ENCODE peak calls at places on chromosomes 11 and 22, in seven cellular contexts. D is HCT116, S is lower lobe of right lung, G is breast epithelium, E is psoas muscle, B is tibial nerve, J is PC-9. I is an unnamed sample. For H3K36me3, the result is how much of the 10 kb centered on the place peaks cover.

GRCh38 chr11:71452354-71453020 is 516 bp upstream of the NADSYN1 start:
- DNase-seq in D (no peak), S (peak), G (no peak), E (peak), B (no peak), J (peak), I (no peak)

GRCh38 chr11:12864316-12865156 is 144.6 kb upstream of the RASSF10 start:
- DNase-seq in D (no peak), S (no peak), G (no peak), E (no peak), B (no peak), J (peak), I (no peak)

GRCh38 chr11:6468712-6469495 is 4.8 kb downstream of the TRIM3 start:
- DNase-seq in D (peak), S (peak), G (peak), E (peak), B (peak), J (no peak), I (peak)

GRCh38 chr11:47269002-47269828 is 718 bp upstream of the MADD start:
- DNase-seq in D (peak), S (peak), G (peak), E (peak), B (peak), J (peak), I (peak)

GRCh38 chr11:62461740-62462522 is 43.1 kb downstream of the SCGB1A1 start:
- DNase-seq in D (no peak), S (no peak), G (no peak), E (no peak), B (no peak), J (no peak), I (no peak)

GRCh38 chr11:36478700-36479329 is 31.3 kb downstream of the TRAF6 start:
- DNase-seq in D (peak), S (no peak), G (no peak), E (no peak), B (no peak), J (peak), I (no peak)

GRCh38 chr11:35911013-35911412 is 32.8 kb upstream of the LDLRAD3 start:
- DNase-seq in D (no peak), S (no peak), G (no peak), E (no peak), B (no peak), J (no peak), I (no peak)

GRCh38 chr22:30400159-30400558 is 3.3 kb downstream of the SEC14L2 start:
- DNase-seq in D (no peak), S (no peak), G (no peak), E (no peak), B (no peak), J (no peak), I (no peak)

GRCh38 chr11:42077794-42078193 is 618.3 kb upstream of the LRRC4C start:
- DNase-seq in D (no peak), S (no peak), G (no peak), E (no peak), B (no peak), J (no peak), I (no peak)

GRCh38 chr11:43748095-43748494 is 67.6 kb downstream of the HSD17B12 start:
- DNase-seq in D (no peak), S (no peak), G (no peak), E (no peak), B (no peak), J (no peak), I (no peak)

GRCh38 chr11:65288706-65289536 is 25.7 kb upstream of the CDC42EP2 start:
- DNase-seq in D (no peak), S (no peak), G (no peak), E (peak), B (peak), J (no peak), I (no peak)

GRCh38 chr11:83057721-83058120 is 14.0 kb downstream of the RAB30 start:
- DNase-seq in D (no peak), S (no peak), G (no peak), E (no peak), B (no peak), J (no peak), I (no peak)

GRCh38 chr11:92376146-92376599 is 151.6 kb downstream of the FAT3 start:
- DNase-seq in D (no peak), S (no peak), G (no peak), E (no peak), B (no peak), J (no peak), I (no peak)

GRCh38 chr11:62017878-62018642 is 50.6 kb upstream of the FTH1 start:
- DNase-seq in D (no peak), S (peak), G (no peak), E (no peak), B (no peak), J (no peak), I (no peak)

GRCh38 chr11:45354976-45355705 is 69.0 kb upstream of the SYT13 start:
- DNase-seq in D (no peak), S (peak), G (peak), E (peak), B (peak), J (no peak), I (peak)

GRCh38 chr11:613369-613968 is 2.3 kb downstream of the IRF7 start:
- DNase-seq in D (peak), S (peak), G (peak), E (peak), B (peak), J (peak), I (peak)

GRCh38 chr11:121416909-121417567 is 35.1 kb upstream of the SORL1 start:
- DNase-seq in D (no peak), S (peak), G (peak), E (peak), B (peak), J (peak), I (peak)

GRCh38 chr11:122751298-122752070 is 86.8 kb upstream of the CRTAM start:
- DNase-seq in D (no peak), S (no peak), G (no peak), E (no peak), B (no peak), J (no peak), I (no peak)

GRCh38 chr11:130720232-130720787 is 196.0 kb downstream of the SNX19 start:
- DNase-seq in D (no peak), S (no peak), G (no peak), E (no peak), B (no peak), J (no peak), I (no peak)

GRCh38 chr11:8713760-8714159 is 31.2 kb downstream of the RPL27A start:
- DNase-seq in D (no peak), S (no peak), G (no peak), E (no peak), B (no peak), J (no peak), I (no peak)

GRCh38 chr11:65381721-65382035 is 768 bp downstream of the SLC25A45 start:
- DNase-seq in D (peak), S (peak), G (no peak), E (no peak), B (peak), J (no peak), I (no peak)

GRCh38 chr11:17766590-17766989 is 32.0 kb downstream of the KCNC1 start:
- DNase-seq in D (peak), S (no peak), G (no peak), E (peak), B (no peak), J (no peak), I (peak)
- TF ChIP-seq CTCF in D (peak), S (no peak), G (no peak), E (no peak), B (no peak), J (peak), I (no peak)

GRCh38 chr11:10937416-10937815 is 79.6 kb upstream of the ZBED5 start:
- DNase-seq in D (no peak), S (no peak), G (no peak), E (no peak), B (no peak), J (no peak), I (no peak)
- H3K36me3 ChIP-seq in D (under half), S (under half), G (under half), E (under half), B (under half), J (under half), I (under half)

GRCh38 chr11:93622043-93622442 is 39.4 kb upstream of the CEP295 start:
- DNase-seq in D (no peak), S (no peak), G (no peak), E (no peak), B (no peak), J (no peak), I (no peak)
- TF ChIP-seq CTCF in D (peak), S (no peak), G (no peak), E (peak), B (no peak), J (no peak), I (no peak)

DNA sequence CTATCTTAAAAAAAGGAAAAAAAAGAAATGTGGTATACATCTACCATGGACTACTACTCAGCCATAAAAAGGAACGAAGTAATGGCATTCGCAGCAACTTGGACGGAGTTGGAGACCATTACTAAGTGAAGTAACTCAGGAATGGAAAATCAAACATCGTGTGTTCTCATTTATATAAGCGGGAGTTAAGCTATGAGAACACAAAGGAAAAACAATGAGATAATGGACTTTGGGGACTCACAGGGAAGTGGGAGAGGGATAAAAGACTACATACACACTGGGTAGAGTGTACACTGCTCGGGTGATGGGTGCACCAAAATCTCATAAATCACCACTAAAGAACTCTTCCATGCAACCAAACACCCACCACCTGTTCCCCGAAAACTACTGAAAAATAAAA is 11.8 kb downstream of the RAB6A start:
- DNase-seq in D (no peak), S (no peak), G (no peak), E (no peak), B (no peak), J (no peak), I (no peak)
- H3K36me3 ChIP-seq in D (under half), S (under half), G (under half), E (under half), B (under half), J (under half), I (under half)

GRCh38 chr11:34417203-34417602 is 21.5 kb upstream of the CAT start:
- DNase-seq in D (no peak), S (no peak), G (no peak), E (no peak), B (no peak), J (no peak), I (no peak)
- TF ChIP-seq CTCF in D (no peak), S (no peak), G (no peak), E (no peak), B (no peak), J (no peak), I (peak)

I was measured in upper lobe of right lung.